ENCODE peak calls at places on chromosome 22, in five cellular contexts. S is hepatocyte, W is PC-9, Z is HCT116, B is astrocyte. Q is an unnamed sample. For H3K36me3 and H3K9me3, the result is how much of the 10 kb centered on the place peaks cover.

GRCh38 chr22:30922151-30922611 is 46.4 kb downstream of the MORC2 start:
- DNase-seq in W (peak), B (peak), S (no peak), Z (no peak), Q (peak)

GRCh38 chr22:30033137-30033536 is 47.1 kb upstream of the HORMAD2 start:
- DNase-seq in S (no peak), W (no peak), Z (no peak), B (no peak), Q (no peak)

GRCh38 chr22:44463151-44463550 is 34.9 kb downstream of the RTL6 start:
- DNase-seq in W (no peak), B (no peak), Z (no peak), S (no peak), Q (no peak)

GRCh38 chr22:17366329-17366728 is 2.9 kb upstream of the CECR2 start:
- DNase-seq in W (no peak), Z (no peak), S (no peak), B (no peak), Q (no peak)

GRCh38 chr22:50044485-50045143 is 13.5 kb downstream of the TTLL8 start:
- DNase-seq in S (no peak), W (no peak), Z (no peak), B (no peak), Q (peak)

GRCh38 chr22:17754233-17754925 is 19.9 kb downstream of the BID start:
- DNase-seq in Z (no peak), S (no peak), B (no peak), W (peak), Q (no peak)

GRCh38 chr22:39653787-39654077 is 83.2 kb downstream of the CACNA1I start:
- DNase-seq in S (no peak), B (no peak), W (peak), Z (no peak), Q (no peak)

GRCh38 chr22:38402204-38402603 is 52.8 kb downstream of the KCNJ4 start:
- DNase-seq in Z (no peak), B (no peak), W (no peak), S (no peak), Q (no peak)

GRCh38 chr22:37824674-37825641 is 1.8 kb downstream of the GALR3 start:
- DNase-seq in W (no peak), Z (no peak), S (no peak), B (peak), Q (no peak)

GRCh38 chr22:38830026-38830844 is 13.6 kb downstream of the NPTXR start:
- DNase-seq in B (no peak), S (no peak), W (no peak), Z (no peak), Q (no peak)

GRCh38 chr22:38706101-38706884 is 549 bp downstream of the GTPBP1 start:
- DNase-seq in W (no peak), Z (no peak), B (no peak), S (peak), Q (peak)

GRCh38 chr22:40764743-40765441 is 54.3 kb downstream of the SLC25A17 start:
- DNase-seq in W (no peak), B (no peak), Z (no peak), S (no peak), Q (no peak)

GRCh38 chr22:29695129-29695926 is 24.5 kb upstream of the CABP7 start:
- DNase-seq in Z (no peak), B (no peak), S (no peak), W (no peak), Q (no peak)

GRCh38 chr22:18119409-18120110 is 9.0 kb downstream of the TUBA8 start:
- DNase-seq in B (no peak), W (no peak), Z (no peak), S (no peak), Q (no peak)

GRCh38 chr22:17578129-17578754 is 14.9 kb downstream of the SLC25A18 start:
- DNase-seq in W (no peak), Z (no peak), S (no peak), B (peak), Q (no peak)

GRCh38 chr22:31049815-31050420 is 31.2 kb upstream of the SMTN start:
- DNase-seq in S (no peak), Z (no peak), W (no peak), B (no peak), Q (no peak)

GRCh38 chr22:44042822-44043221 is 18.7 kb downstream of the PARVB start:
- DNase-seq in Z (no peak), B (peak), W (no peak), S (no peak), Q (no peak)

GRCh38 chr22:25447067-25447688 is 117.3 kb upstream of the GRK3 start:
- DNase-seq in S (no peak), W (no peak), B (no peak), Z (no peak), Q (no peak)

GRCh38 chr22:27153386-27153785 is 496.0 kb downstream of the MIAT start:
- DNase-seq in S (no peak), Z (no peak), W (no peak), B (no peak), Q (no peak)

GRCh38 chr22:20552913-20553401 is 45.5 kb downstream of the MED15 start:
- DNase-seq in Z (no peak), W (no peak), B (no peak), S (peak), Q (no peak)

GRCh38 chr22:38040953-38041759 is 16.0 kb upstream of the PICK1 start:
- DNase-seq in B (peak), S (no peak), W (no peak), Z (no peak), Q (no peak)

GRCh38 chr22:29457730-29458129 is 19.3 kb downstream of the RFPL1 start:
- DNase-seq in B (peak), W (no peak), S (peak), Z (peak), Q (peak)

GRCh38 chr22:22730655-22731373 is 86.4 kb downstream of the GGTLC2 start:
- DNase-seq in S (no peak), B (no peak), W (no peak), Z (no peak), Q (no peak)

GRCh38 chr22:26592368-26593015 is 2.6 kb upstream of the TPST2 start:
- DNase-seq in Z (no peak), B (no peak), W (no peak), S (no peak), Q (no peak)

GRCh38 chr22:38083931-38084631 is at the start of gene SLC16A8:
- DNase-seq in Z (no peak), W (no peak), S (no peak), B (no peak), Q (peak)

GRCh38 chr22:20957691-20958440 is 9.2 kb upstream of the AIFM3 start:
- DNase-seq in B (no peak), Z (no peak), W (peak), S (peak), Q (peak)

GRCh38 chr22:39384750-39385480 is 14.7 kb upstream of the TAB1 start:
- DNase-seq in Z (no peak), W (no peak), S (peak), B (no peak), Q (no peak)

GRCh38 chr22:29306830-29307657 is 594 bp downstream of the GAS2L1 start:
- DNase-seq in S (peak), B (no peak), W (peak), Z (no peak), Q (peak)

GRCh38 chr22:39592104-39593060 is 21.8 kb downstream of the CACNA1I start:
- DNase-seq in B (peak), W (peak), Z (peak), S (peak), Q (no peak)

GRCh38 chr22:50153756-50154140 is 16.8 kb upstream of the PANX2 start:
- DNase-seq in B (no peak), S (no peak), W (no peak), Z (no peak), Q (no peak)

GRCh38 chr22:24441406-24442351 is 14.3 kb downstream of the ADORA2A start:
- DNase-seq in S (no peak), Z (no peak), W (no peak), B (no peak), Q (no peak)
- H3K36me3 ChIP-seq in S (under half), Z (under half), W (under half), B (under half), Q (under half)

GRCh38 chr22:46521994-46522393 is 15.4 kb downstream of the CELSR1 start:
- DNase-seq in B (no peak), Z (no peak), W (no peak), S (no peak), Q (no peak)
- H3K4me3 ChIP-seq in B (no peak), Z (no peak), W (no peak), S (no peak), Q (no peak)

GRCh38 chr22:48154169-48154942 is 1391.9 kb downstream of the TBC1D22A start:
- DNase-seq in B (no peak), W (no peak), S (no peak), Z (no peak), Q (no peak)

GRCh38 chr22:48152916-48153315 is 1390.5 kb downstream of the TBC1D22A start:
- DNase-seq in B (no peak), Z (no peak), S (no peak), W (no peak), Q (no peak)

GRCh38 chr22:48151641-48152040 is 1389.2 kb downstream of the TBC1D22A start:
- DNase-seq in S (no peak), B (no peak), W (no peak), Z (no peak), Q (no peak)

GRCh38 chr22:48153726-48154125 is 1391.3 kb downstream of the TBC1D22A start:
- DNase-seq in B (no peak), W (no peak), Z (no peak), S (no peak), Q (no peak)

DNA sequence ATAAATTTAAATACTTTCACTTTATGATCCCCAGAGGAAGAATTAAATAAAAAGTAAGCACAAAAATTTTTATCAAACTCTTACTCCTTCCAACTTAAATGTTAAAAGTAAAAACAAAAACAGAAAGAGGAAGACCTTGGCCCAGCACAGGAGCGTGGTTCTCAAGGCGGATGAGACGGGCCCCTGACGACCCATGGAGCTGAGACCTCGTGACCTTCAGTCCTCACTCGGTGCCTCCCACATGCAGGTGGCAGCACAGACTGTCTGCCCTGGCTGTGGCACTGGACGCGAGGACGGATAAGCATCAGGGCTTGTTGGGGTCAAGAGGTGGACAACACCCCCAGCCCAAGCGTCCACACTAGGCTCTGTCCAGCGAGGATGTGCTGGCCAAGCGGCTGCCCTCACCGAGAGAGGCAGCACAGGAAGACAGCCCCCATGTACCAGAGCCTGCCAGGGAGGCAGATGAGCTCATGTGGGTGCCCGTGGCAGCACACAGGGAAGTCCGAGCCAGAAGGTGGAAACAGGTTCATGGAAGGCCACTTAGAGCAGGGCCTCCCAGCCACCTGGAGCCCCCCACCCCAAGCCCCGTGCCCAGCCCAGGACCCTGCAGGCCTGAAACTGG is 1389.8 kb downstream of the TBC1D22A start:
- DNase-seq in S (no peak), Z (no peak), W (no peak), B (no peak), Q (no peak)
- H3K9me3 ChIP-seq in S (under half), Z (under half), W (under half), B (under half), Q (under half)

GRCh38 chr22:41885576-41885975 is 29.3 kb downstream of the SHISA8 start:
- DNase-seq in W (no peak), S (peak), Z (no peak), B (no peak), Q (no peak)
- H3K36me3 ChIP-seq in W (half or more), S (under half), Z (under half), B (half or more), Q (under half)

GRCh38 chr22:36330127-36330526 is 57.6 kb downstream of the MYH9 start:
- DNase-seq in S (no peak), W (no peak), B (no peak), Z (no peak), Q (no peak)

GRCh38 chr22:36332623-36333331 is 55.0 kb downstream of the MYH9 start:
- DNase-seq in W (peak), B (peak), Z (no peak), S (peak), Q (no peak)

GRCh38 chr22:36330655-36331305 is 57.0 kb downstream of the MYH9 start:
- DNase-seq in S (peak), Z (no peak), B (peak), W (peak), Q (no peak)

GRCh38 chr22:36331912-36332622 is 55.7 kb downstream of the MYH9 start:
- DNase-seq in Z (no peak), S (peak), W (peak), B (no peak), Q (no peak)

DNA sequence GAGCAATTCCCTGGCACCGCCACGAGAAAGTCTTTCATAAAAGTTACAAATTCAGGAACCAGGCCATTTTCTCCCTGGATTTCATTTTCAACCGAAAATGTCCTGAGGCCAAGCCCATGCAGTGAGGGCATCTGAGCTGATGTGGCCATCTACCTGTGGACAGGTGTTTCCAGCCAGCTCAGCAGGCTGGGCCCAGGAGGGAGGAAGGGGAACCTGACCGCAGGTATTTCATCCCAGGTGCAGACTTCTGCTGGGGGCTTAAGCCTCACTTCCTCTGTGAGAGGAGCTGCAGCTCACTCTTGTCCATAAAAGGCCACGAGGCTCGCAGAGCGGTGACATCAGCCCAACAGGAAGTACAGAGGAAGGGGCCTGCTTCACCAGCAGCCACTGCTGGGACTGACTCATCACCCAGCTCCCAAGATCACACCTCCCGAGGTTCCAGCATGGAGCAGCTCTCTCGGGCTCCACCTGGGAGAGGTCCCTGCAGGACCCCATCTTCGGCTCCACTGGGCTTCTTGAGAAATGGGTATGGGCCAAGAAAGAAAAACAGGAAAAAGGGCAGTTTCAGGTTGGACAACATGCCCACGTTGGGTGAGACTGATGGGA is 56.4 kb downstream of the MYH9 start:
- DNase-seq in S (peak), B (peak), Z (peak), W (peak), Q (peak)
- H3K4me3 ChIP-seq in S (no peak), B (no peak), Z (peak), W (peak), Q (no peak)

GRCh38 chr22:33520904-33521780 is 399.1 kb downstream of the LARGE1 start:
- DNase-seq in Z (no peak), B (no peak), W (no peak), S (no peak), Q (no peak)

GRCh38 chr22:33519974-33520903 is 400.0 kb downstream of the LARGE1 start:
- DNase-seq in B (no peak), W (no peak), S (no peak), Z (no peak), Q (no peak)

GRCh38 chr22:33521879-33522665 is 398.2 kb downstream of the LARGE1 start:
- DNase-seq in W (no peak), Z (no peak), B (no peak), S (no peak), Q (no peak)

GRCh38 chr22:33526434-33527107 is 393.7 kb downstream of the LARGE1 start:
- DNase-seq in B (no peak), S (no peak), Z (no peak), W (no peak), Q (no peak)

GRCh38 chr22:33524511-33525270 is 395.6 kb downstream of the LARGE1 start:
- DNase-seq in W (no peak), Z (no peak), S (no peak), B (no peak), Q (no peak)
- H3K9me3 ChIP-seq in W (under half), Z (under half), S (under half), B (under half), Q (under half)

GRCh38 chr22:45846952-45847351 is 130.0 kb downstream of the WNT7B start:
- DNase-seq in B (no peak), S (no peak), Z (no peak), W (no peak), Q (no peak)
- H3K36me3 ChIP-seq in B (under half), S (under half), Z (under half), W (half or more), Q (under half)

DNA sequence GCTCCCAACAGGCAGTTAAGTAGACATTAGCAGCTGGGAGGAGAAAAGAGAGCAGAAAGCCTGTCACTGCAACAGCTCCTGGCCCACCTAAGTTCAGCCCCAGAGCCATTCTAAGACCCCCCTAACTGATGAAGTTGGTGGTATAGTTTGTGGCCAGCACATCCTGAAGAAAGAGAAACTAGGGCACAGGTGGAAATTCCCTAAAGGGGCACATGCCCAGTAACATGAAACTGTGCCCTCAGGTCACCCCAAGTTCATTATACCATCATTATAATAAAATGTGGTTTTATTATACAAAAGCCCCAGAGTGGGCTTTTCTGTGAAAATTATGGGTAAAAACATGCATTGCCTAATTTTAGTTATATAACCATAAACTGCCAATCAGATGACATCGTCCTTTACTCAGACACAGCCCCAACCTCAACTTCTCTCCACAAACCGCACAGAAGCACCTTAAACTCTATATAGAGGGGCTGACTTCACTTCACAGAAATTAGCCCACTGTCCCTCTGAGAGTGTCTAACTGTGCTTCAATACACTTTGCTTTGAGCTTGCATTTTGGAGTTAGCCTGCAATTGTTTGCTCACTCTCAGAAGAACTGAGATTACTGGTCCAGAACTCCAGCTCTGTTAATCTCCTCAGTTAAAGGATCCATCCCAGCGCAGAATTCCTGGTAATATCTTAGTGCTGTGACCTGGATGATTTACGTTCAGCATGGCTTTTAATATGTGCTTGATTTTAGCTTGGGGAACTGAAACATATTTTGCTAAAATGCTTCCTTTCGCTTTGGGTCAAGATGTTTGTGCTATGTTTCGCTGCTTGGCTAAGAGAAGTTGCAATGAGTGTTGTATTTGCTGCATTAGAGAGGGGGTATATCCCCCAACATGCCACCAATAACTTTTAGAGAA is 1.8 kb upstream of the APOL3 start:
- DNase-seq in S (no peak), W (no peak), B (no peak), Z (no peak), Q (no peak)
- H3K4me3 ChIP-seq in S (no peak), W (no peak), B (no peak), Z (no peak), Q (no peak)

GRCh38 chr22:47221840-47222615 is 459.6 kb downstream of the TBC1D22A start:
- DNase-seq in W (no peak), S (no peak), Z (no peak), B (no peak), Q (no peak)
- H3K9me3 ChIP-seq in W (under half), S (under half), Z (under half), B (under half), Q (under half)

GRCh38 chr22:19454156-19454555 is 6.6 kb upstream of the C22orf39 start:
- DNase-seq in S (no peak), W (no peak), B (no peak), Z (no peak), Q (no peak)
- H3K36me3 ChIP-seq in S (under half), W (under half), B (half or more), Z (under half), Q (under half)